ENCODE peak calls at places on chromosomes 2 and 18, in nine cellular contexts. A, K, O, M, V, L, Q, T and P are unnamed samples.

GRCh38 chr2:6186332-6187100 is 494.3 kb downstream of the SOX11 start:
- DNase-seq in A (peak; percentile 97), V (no peak), Q (no peak), M (no peak), L (no peak), K (no peak), T (no peak), O (peak; percentile 27), P (peak; percentile 38)

GRCh38 chr18:35582310-35582682 is 756 bp downstream of the GALNT1 start:
- DNase-seq in L (no peak), A (no peak), K (no peak), T (no peak), Q (no peak), O (no peak), M (no peak), V (no peak), P (no peak)

GRCh38 chr2:239609583-239610310 is 208.9 kb upstream of the HDAC4 start:
- DNase-seq in K (no peak), V (no peak), M (no peak), T (no peak), A (no peak), O (no peak), Q (no peak), L (no peak), P (no peak)

GRCh38 chr2:85888020-85888744 is 608 bp downstream of the ST3GAL5 start:
- DNase-seq in L (peak; percentile 33), A (no peak), O (peak; percentile 29), V (peak; percentile 22), M (peak; percentile 28), K (peak; percentile 21), T (peak; percentile 50), Q (no peak), P (no peak)

GRCh38 chr2:230814616-230815015 is 50.1 kb upstream of the ITM2C start:
- DNase-seq in K (no peak), V (peak; percentile 24), M (no peak), T (no peak), L (no peak), Q (no peak), A (no peak), O (no peak), P (no peak)

GRCh38 chr2:199431748-199432213 is 26.0 kb downstream of the SATB2 start:
- DNase-seq in K (no peak), T (no peak), A (no peak), V (peak; percentile 45), M (no peak), Q (no peak), L (no peak), O (no peak), P (no peak)

GRCh38 chr2:223744580-223744979 is 92.8 kb downstream of the AP1S3 start:
- DNase-seq in A (peak; percentile 93), V (no peak), Q (no peak), K (no peak), L (no peak), M (no peak), O (no peak), T (no peak), P (no peak)

GRCh38 chr2:105777506-105778343 is 33.0 kb downstream of the NCK2 start:
- DNase-seq in V (no peak), M (no peak), A (no peak), T (no peak), O (no peak), L (no peak), K (no peak), Q (no peak), P (no peak)

GRCh38 chr2:223957092-223957851 is at the start of gene MRPL44:
- DNase-seq in K (peak; percentile 78), V (peak; percentile 91), T (peak; percentile 96), A (peak; percentile 97), L (peak; percentile 96), O (peak; percentile 98), M (peak; percentile 97), Q (peak; percentile 97), P (peak; percentile 99)

GRCh38 chr2:72363406-72363805 is 215.7 kb upstream of the CYP26B1 start:
- DNase-seq in Q (no peak), O (no peak), K (no peak), L (no peak), V (no peak), A (no peak), M (no peak), T (no peak), P (no peak)

GRCh38 chr18:3585656-3586509 is 135.9 kb downstream of the TGIF1 start:
- DNase-seq in A (peak; percentile 89), Q (peak; percentile 77), V (peak; percentile 81), K (peak; percentile 56), M (peak; percentile 67), O (peak; percentile 90), L (peak; percentile 77), T (peak; percentile 62), P (peak; percentile 88)

GRCh38 chr2:167990062-167990461 is 257.3 kb downstream of the STK39 start:
- DNase-seq in O (no peak), V (no peak), L (no peak), K (no peak), A (no peak), M (no peak), T (no peak), Q (no peak), P (no peak)

GRCh38 chr2:16346671-16347070 is 319.0 kb downstream of the CYRIA start:
- DNase-seq in A (no peak), V (no peak), T (no peak), L (no peak), M (no peak), K (no peak), Q (no peak), O (no peak), P (no peak)

GRCh38 chr2:119407430-119408220 is 24.0 kb upstream of the TMEM37 start:
- DNase-seq in L (peak; percentile 13), V (peak; percentile 51), K (peak; percentile 35), T (no peak), Q (peak; percentile 29), M (no peak), A (peak; percentile 66), O (peak; percentile 56), P (peak; percentile 58)

GRCh38 chr2:217801115-217801531 is 201.7 kb downstream of the TNS1 start:
- DNase-seq in M (no peak), O (no peak), T (no peak), A (peak; percentile 54), K (no peak), Q (no peak), V (no peak), L (no peak), P (no peak)

GRCh38 chr2:120972286-120972685 is 236.6 kb downstream of the GLI2 start:
- DNase-seq in T (no peak), K (no peak), M (no peak), A (no peak), V (no peak), O (no peak), Q (no peak), L (no peak), P (no peak)

GRCh38 chr2:31235504-31235902 is 1.6 kb downstream of the EHD3 start:
- DNase-seq in K (no peak), O (no peak), T (no peak), V (peak; percentile 90), Q (no peak), A (peak; percentile 69), M (no peak), L (no peak), P (no peak)

GRCh38 chr2:33186937-33187336 is 240.2 kb downstream of the LTBP1 start:
- DNase-seq in K (no peak), Q (no peak), L (no peak), A (no peak), O (no peak), T (no peak), V (no peak), M (no peak), P (no peak)

GRCh38 chr2:63872571-63873328 is 31.1 kb downstream of the UGP2 start:
- DNase-seq in L (no peak), Q (no peak), A (no peak), V (no peak), M (no peak), T (no peak), K (no peak), O (no peak), P (no peak)

GRCh38 chr18:51150430-51150746 is 47.1 kb downstream of the MEX3C start:
- DNase-seq in M (no peak), Q (no peak), T (no peak), V (no peak), K (no peak), L (no peak), O (no peak), A (no peak), P (no peak)

GRCh38 chr18:48956378-48956777 is 5.6 kb upstream of the SMAD7 start:
- DNase-seq in Q (no peak), K (no peak), L (no peak), V (peak; percentile 65), T (no peak), M (no peak), A (no peak), O (no peak), P (no peak)

GRCh38 chr18:70044626-70045025 is 97.0 kb upstream of the CD226 start:
- DNase-seq in T (no peak), Q (no peak), K (no peak), M (no peak), L (no peak), O (no peak), V (peak; percentile 97), A (no peak), P (no peak)

GRCh38 chr2:153519260-153519875 is 40.8 kb upstream of the RPRM start:
- DNase-seq in M (no peak), T (peak; percentile 31), O (peak; percentile 54), V (peak; percentile 34), L (peak; percentile 13), A (no peak), K (peak; percentile 24), Q (peak; percentile 56), P (peak; percentile 60)

GRCh38 chr2:150903461-150903860 is 358.2 kb downstream of the RBM43 start:
- DNase-seq in A (no peak), T (no peak), V (no peak), M (no peak), K (no peak), Q (no peak), O (no peak), L (no peak), P (no peak)

GRCh38 chr2:71736091-71736878 is 282.9 kb downstream of the DYSF start:
- DNase-seq in T (no peak), V (no peak), K (no peak), O (peak; percentile 12), Q (no peak), L (no peak), M (peak; percentile 31), A (peak; percentile 38), P (no peak)

GRCh38 chr2:136113767-136114070 is 4.2 kb downstream of the CXCR4 start:
- DNase-seq in K (no peak), O (no peak), Q (no peak), V (no peak), L (no peak), T (no peak), M (no peak), A (no peak), P (no peak)

GRCh38 chr2:41394541-41394940 is 653.3 kb upstream of the PKDCC start:
- DNase-seq in A (no peak), K (no peak), Q (no peak), O (no peak), L (no peak), M (no peak), V (no peak), T (no peak), P (no peak)

GRCh38 chr2:136741471-136741870 is 23.9 kb upstream of the THSD7B start:
- DNase-seq in O (no peak), K (no peak), T (no peak), A (no peak), M (no peak), L (no peak), V (no peak), Q (no peak), P (no peak)

GRCh38 chr18:23137788-23138216 is 2.5 kb downstream of the CABLES1 start:
- DNase-seq in Q (no peak), L (no peak), T (no peak), A (no peak), K (peak; percentile 42), M (no peak), V (no peak), O (no peak), P (no peak)

GRCh38 chr18:76679877-76680276 is 142.5 kb upstream of the ZNF236 start:
- DNase-seq in A (no peak), Q (no peak), O (no peak), K (peak; percentile 32), L (no peak), V (no peak), M (no peak), T (no peak), P (no peak)

GRCh38 chr2:64626146-64626809 is 27.4 kb downstream of the SERTAD2 start:
- DNase-seq in L (no peak), T (no peak), M (no peak), A (peak; percentile 18), K (no peak), Q (no peak), O (no peak), V (no peak), P (no peak)